ENCODE peak calls at places on chromosomes 11 and 22, in six cellular contexts. T is IMR-90, Z is HCT116, F is breast epithelium, K is HFF-Myc, A is colonic mucosa. D is an unnamed sample.

GRCh38 chr11:71999813-72000590 is 1.3 kb downstream of the IL18BP start:
- DNase-seq in K (no peak), A (no peak), T (no peak), Z (no peak), F (peak), D (no peak)

GRCh38 chr11:975824-976223 is 50.2 kb downstream of the AP2A2 start:
- DNase-seq in K (no peak), A (no peak), T (peak), Z (no peak), F (no peak), D (no peak)

GRCh38 chr11:108854366-108854765 is 189.5 kb downstream of the DDX10 start:
- DNase-seq in F (no peak), T (no peak), K (no peak), Z (no peak), A (no peak), D (no peak)

GRCh38 chr22:24418786-24419479 is 8.5 kb upstream of the ADORA2A start:
- DNase-seq in K (no peak), F (no peak), A (no peak), Z (no peak), T (no peak), D (no peak)

GRCh38 chr22:49660794-49661781 is 166.6 kb downstream of the BRD1 start:
- DNase-seq in A (no peak), Z (no peak), K (no peak), T (no peak), F (peak), D (no peak)

GRCh38 chr11:115377882-115378296 is 126.3 kb downstream of the CADM1 start:
- DNase-seq in T (peak), K (no peak), F (no peak), Z (no peak), A (no peak), D (no peak)

GRCh38 chr11:46712874-46713576 is 6.0 kb upstream of the F2 start:
- DNase-seq in K (no peak), Z (no peak), F (no peak), T (no peak), A (no peak), D (no peak)

GRCh38 chr22:46000081-46001027 is 23.4 kb upstream of the WNT7B start:
- DNase-seq in K (no peak), A (no peak), F (no peak), Z (no peak), T (no peak), D (no peak)

GRCh38 chr22:18033204-18033998 is 9.0 kb upstream of the MICAL3 start:
- DNase-seq in K (no peak), T (peak), Z (no peak), A (no peak), F (no peak), D (no peak)
- TF ChIP-seq CTCF in K (no peak), T (peak), Z (peak), A (no peak), F (no peak), D (no peak)

GRCh38 chr11:70511345-70511744 is 113.0 kb downstream of the CTTN start:
- DNase-seq in F (no peak), K (no peak), A (no peak), T (no peak), Z (no peak), D (no peak)
- TF ChIP-seq CTCF in F (no peak), K (no peak), A (no peak), T (no peak), Z (peak), D (peak)

GRCh38 chr22:20064140-20064480 is 15.9 kb upstream of the DGCR8 start:
- DNase-seq in Z (no peak), F (no peak), A (no peak), K (no peak), T (no peak), D (no peak)

GRCh38 chr22:20062043-20062765 is 17.8 kb upstream of the DGCR8 start:
- DNase-seq in A (no peak), K (no peak), Z (no peak), F (no peak), T (no peak), D (no peak)

GRCh38 chr22:20064545-20065262 is 15.3 kb upstream of the DGCR8 start:
- DNase-seq in Z (no peak), T (no peak), F (no peak), K (no peak), A (no peak), D (no peak)

GRCh38 chr22:20062766-20063083 is 17.3 kb upstream of the DGCR8 start:
- DNase-seq in A (no peak), Z (peak), F (no peak), T (peak), K (peak), D (no peak)

GRCh38 chr22:20063271-20064139 is 16.5 kb upstream of the DGCR8 start:
- DNase-seq in A (no peak), F (no peak), T (no peak), Z (no peak), K (no peak), D (no peak)
- TF ChIP-seq CTCF in A (no peak), F (no peak), T (no peak), Z (no peak), K (no peak), D (no peak)

DNA sequence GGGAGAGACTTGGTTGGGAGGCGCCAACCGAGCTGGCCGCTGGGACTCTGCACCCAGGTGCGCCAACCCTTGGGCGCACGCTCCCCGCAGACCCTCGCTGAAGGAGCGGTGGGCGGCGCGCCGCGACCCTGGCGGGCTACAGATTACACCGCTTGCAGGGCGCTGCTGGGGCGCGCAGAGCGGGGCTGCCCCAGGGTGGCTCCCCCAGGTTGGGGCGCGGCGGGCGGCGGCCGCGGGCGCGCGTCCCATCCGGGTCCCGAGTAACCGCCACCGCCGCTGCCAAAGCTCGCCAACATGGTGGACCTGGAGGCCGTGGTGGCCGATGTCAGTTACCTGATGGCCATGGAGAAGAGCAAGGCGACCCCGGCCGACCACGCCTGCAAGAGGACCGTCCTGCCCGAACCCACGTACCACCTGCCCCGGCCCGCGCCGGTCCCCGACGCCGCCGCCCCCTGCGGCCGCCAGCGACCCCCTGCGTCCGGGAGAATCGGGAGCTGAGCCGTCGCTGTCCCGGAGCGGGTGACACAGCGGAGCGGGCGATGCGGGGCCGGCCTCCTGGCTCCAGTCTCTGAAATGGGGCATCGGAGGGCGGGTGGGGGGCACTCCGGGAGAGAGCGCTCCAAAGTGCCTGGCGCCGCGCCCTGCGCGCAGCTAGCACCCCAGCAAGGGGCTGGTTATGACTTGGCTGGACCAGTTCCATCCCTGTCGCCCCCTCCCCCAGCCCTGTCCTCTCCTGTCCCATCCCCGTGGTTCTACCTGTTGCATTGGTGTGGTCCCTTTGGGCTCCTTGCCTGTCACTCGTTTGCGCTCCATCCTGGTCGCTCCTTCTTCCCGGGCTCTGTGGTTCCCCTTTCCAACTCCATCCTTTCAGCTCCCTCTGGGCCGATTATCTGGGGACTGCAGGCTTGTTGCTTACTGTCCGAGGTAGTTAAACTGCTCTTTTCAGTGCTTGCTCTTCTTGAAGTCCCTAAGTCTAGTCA is 143.3 kb upstream of the GRK3 start:
- DNase-seq in F (no peak), Z (no peak), K (no peak), T (no peak), A (no peak), D (no peak)
- TF ChIP-seq CTCF in F (no peak), Z (no peak), K (no peak), T (peak), A (no peak), D (peak)

GRCh38 chr11:22474621-22475020 is 136.4 kb downstream of the SLC17A6 start:
- DNase-seq in T (no peak), F (no peak), K (no peak), A (no peak), Z (no peak), D (no peak)

GRCh38 chr11:22467741-22468140 is 129.6 kb downstream of the SLC17A6 start:
- DNase-seq in F (no peak), A (no peak), T (peak), K (no peak), Z (no peak), D (no peak)

GRCh38 chr11:22476589-22476988 is 138.4 kb downstream of the SLC17A6 start:
- DNase-seq in F (no peak), Z (no peak), T (no peak), K (no peak), A (no peak), D (no peak)

GRCh38 chr11:22471405-22471804 is 133.2 kb downstream of the SLC17A6 start:
- DNase-seq in T (no peak), K (no peak), F (no peak), A (no peak), Z (no peak), D (no peak)

DNA sequence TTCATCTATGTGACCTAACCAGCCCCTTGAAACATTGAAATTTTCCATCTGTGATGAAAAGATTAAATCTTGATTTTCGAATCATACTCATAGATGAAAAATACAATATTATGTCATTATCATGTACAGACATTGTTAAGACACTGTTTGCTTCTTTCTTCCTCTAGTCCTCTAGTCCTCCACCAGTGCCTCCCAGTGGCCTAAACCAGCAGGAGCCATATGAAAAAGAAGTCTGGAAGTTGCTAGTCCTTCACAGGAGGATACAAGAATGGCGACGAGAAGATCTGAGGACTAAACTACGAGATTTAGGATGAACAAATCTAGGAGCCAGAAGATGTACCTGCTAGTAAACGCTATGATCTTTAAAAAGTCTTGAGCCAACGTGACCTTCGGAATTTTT is 134.1 kb downstream of the SLC17A6 start:
- DNase-seq in A (no peak), T (peak), K (no peak), F (no peak), Z (no peak), D (no peak)
- TF ChIP-seq CTCF in A (no peak), T (peak), K (peak), F (no peak), Z (peak), D (no peak)

GRCh38 chr22:33126881-33127280 is 68.7 kb upstream of the SYN3 start:
- DNase-seq in Z (no peak), K (no peak), A (no peak), F (no peak), T (no peak), D (no peak)
- TF ChIP-seq CTCF in Z (no peak), K (no peak), A (no peak), F (no peak), T (no peak), D (peak)

GRCh38 chr11:118434553-118435232 is 1.6 kb upstream of the KMT2A start:
- DNase-seq in T (peak), Z (no peak), K (no peak), A (peak), F (no peak), D (peak)
- TF ChIP-seq CTCF in T (no peak), Z (no peak), K (no peak), A (no peak), F (no peak), D (no peak)

DNA sequence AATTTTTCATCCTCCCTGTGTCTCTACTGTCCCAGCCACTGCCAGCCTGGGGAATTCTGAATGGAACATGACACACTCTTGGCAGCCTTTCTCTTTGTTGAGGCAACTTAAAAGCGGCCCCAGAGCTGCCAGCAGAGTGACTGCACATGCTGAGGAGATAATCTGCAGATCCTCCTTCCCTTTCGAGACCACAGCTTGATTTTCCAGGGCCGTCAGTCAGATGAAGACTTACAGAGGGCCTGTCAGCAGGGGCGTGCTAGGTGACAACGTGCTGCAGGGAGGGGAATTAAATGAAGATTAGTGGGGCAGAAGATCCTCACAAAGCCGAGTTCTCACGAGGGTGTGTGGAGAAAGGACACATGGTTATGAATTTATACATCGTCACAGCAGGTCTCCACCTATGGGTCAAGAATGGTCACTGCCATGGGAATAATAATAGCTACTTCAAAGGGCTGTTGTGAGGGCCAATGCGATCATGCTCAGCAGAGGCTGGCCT is 193.5 kb upstream of the PITPNB start:
- DNase-seq in F (no peak), Z (peak), A (no peak), T (peak), K (peak), D (no peak)
- TF ChIP-seq CTCF in F (peak), Z (peak), A (peak), T (peak), K (peak), D (peak)

GRCh38 chr11:8267831-8268529 is 4.3 kb upstream of the LMO1 start:
- DNase-seq in Z (no peak), F (peak), T (no peak), K (no peak), A (no peak), D (no peak)

GRCh38 chr11:8263769-8264410 is at the start of gene LMO1:
- DNase-seq in K (peak), T (peak), A (peak), F (peak), Z (peak), D (peak)

GRCh38 chr11:8267280-8267679 is 3.6 kb upstream of the LMO1 start:
- DNase-seq in A (no peak), K (no peak), T (no peak), F (peak), Z (no peak), D (no peak)

GRCh38 chr11:8266246-8267241 is 2.9 kb upstream of the LMO1 start:
- DNase-seq in A (no peak), Z (no peak), K (no peak), T (no peak), F (peak), D (no peak)

DNA sequence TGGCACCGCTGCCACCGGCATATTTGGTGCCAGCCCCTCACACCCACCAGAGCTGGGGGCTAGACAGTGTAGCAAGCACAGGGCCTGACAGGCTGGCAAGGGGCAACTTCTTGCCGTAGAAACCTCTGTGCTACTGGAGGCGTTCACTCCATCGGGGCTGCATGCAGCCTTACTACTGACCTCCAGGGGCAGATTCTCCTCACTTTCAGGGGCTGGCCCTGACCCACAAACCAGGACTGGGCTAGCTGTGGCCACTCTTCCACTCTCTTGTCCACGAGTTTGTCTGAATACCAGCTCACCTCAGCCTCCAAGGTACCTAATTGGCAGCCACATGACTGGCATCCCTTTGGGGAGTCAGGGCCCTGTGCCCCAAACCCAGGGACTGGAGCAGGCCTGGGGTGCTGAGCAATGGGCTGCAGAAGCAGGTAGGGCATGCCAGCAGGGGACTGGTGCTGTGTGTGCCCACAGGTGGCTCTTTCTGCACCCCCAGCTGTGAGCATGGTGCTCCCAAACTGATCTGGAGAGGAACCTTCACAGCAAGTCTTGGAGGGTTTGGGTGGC is 2.1 kb upstream of the LMO1 start:
- DNase-seq in Z (no peak), K (no peak), T (no peak), A (no peak), F (peak), D (no peak)
- TF ChIP-seq CTCF in Z (peak), K (no peak), T (no peak), A (no peak), F (no peak), D (peak)